ENCODE peak calls at places on chromosomes 16 and 17, in eight cellular contexts. D is foreskin fibroblast, I is heart right ventricle, W is upper lobe of right lung, C is testis, S is PC-3, O is vagina, E is A549. F is an unnamed sample.

GRCh38 chr16:84718-85452 is 6.9 kb downstream of the MPG start:
- DNase-seq in D (peak; percentile 95), I (peak; percentile 76), W (peak; percentile 77), C (no peak), S (peak; percentile 73), O (no peak), E (no peak), F (peak; percentile 81)

GRCh38 chr16:1357906-1358566 is 6.3 kb downstream of the GNPTG start:
- DNase-seq in D (no peak), I (no peak), W (no peak), C (no peak), S (peak; percentile 29), O (no peak), E (no peak), F (no peak)

GRCh38 chr17:38687291-38687690 is 12.5 kb upstream of the EPOP start:
- DNase-seq in D (peak; percentile 70), I (no peak), W (no peak), C (no peak), S (no peak), O (no peak), E (no peak), F (peak; percentile 57)

GRCh38 chr16:15822957-15823356 is 33.9 kb downstream of the MYH11 start:
- DNase-seq in D (no peak), I (no peak), W (peak; percentile 66), C (peak; percentile 69), S (no peak), O (no peak), E (no peak), F (no peak)

GRCh38 chr17:44878627-44879221 is 20.5 kb downstream of the EFTUD2 start:
- DNase-seq in D (peak; percentile 26), I (peak; percentile 49), W (no peak), C (peak; percentile 52), S (peak; percentile 65), O (no peak), E (peak; percentile 80), F (peak; percentile 26)

GRCh38 chr16:1990336-1991134 is 765 bp downstream of the SYNGR3 start:
- DNase-seq in D (no peak), I (no peak), W (no peak), C (no peak), S (no peak), O (no peak), E (no peak), F (no peak)

GRCh38 chr16:88310796-88311605 is 71.8 kb upstream of the ZNF469 start:
- DNase-seq in D (no peak), I (no peak), W (no peak), C (no peak), S (no peak), O (no peak), E (no peak), F (no peak)

GRCh38 chr17:45048795-45049563 is 2.5 kb downstream of the DCAKD start:
- DNase-seq in D (no peak), I (no peak), W (no peak), C (no peak), S (no peak), O (no peak), E (peak; percentile 56), F (no peak)

GRCh38 chr16:1428511-1428910 is 2.4 kb upstream of the PERCC1 start:
- DNase-seq in D (no peak), I (no peak), W (peak; percentile 67), C (no peak), S (no peak), O (no peak), E (peak; percentile 82), F (no peak)

GRCh38 chr17:66691644-66692500 is 143.0 kb upstream of the CACNG5 start:
- DNase-seq in D (peak; percentile 46), I (no peak), W (no peak), C (peak; percentile 70), S (peak; percentile 78), O (peak; percentile 58), E (no peak), F (peak; percentile 28)

GRCh38 chr16:85002643-85003042 is 8.7 kb downstream of the ZDHHC7 start:
- DNase-seq in D (no peak), I (peak; percentile 42), W (peak; percentile 78), C (peak; percentile 38), S (no peak), O (no peak), E (no peak), F (no peak)

GRCh38 chr16:5010576-5011329 is 23.0 kb downstream of the NAGPA start:
- DNase-seq in D (no peak), I (no peak), W (no peak), C (no peak), S (no peak), O (no peak), E (no peak), F (no peak)

GRCh38 chr17:28744104-28744801 is 442 bp downstream of the TRAF4 start:
- DNase-seq in D (no peak), I (no peak), W (peak; percentile 87), C (peak; percentile 72), S (no peak), O (no peak), E (peak; percentile 58), F (no peak)

GRCh38 chr17:17919169-17920107 is 52.8 kb downstream of the TOM1L2 start:
- DNase-seq in D (peak; percentile 68), I (peak; percentile 82), W (peak; percentile 80), C (peak; percentile 74), S (peak; percentile 90), O (no peak), E (peak; percentile 96), F (peak; percentile 68)

GRCh38 chr17:31269597-31269996 is 27.4 kb downstream of the OMG start:
- DNase-seq in D (peak; percentile 96), I (peak; percentile 9), W (no peak), C (no peak), S (peak; percentile 85), O (no peak), E (peak; percentile 27), F (peak; percentile 87)

GRCh38 chr16:71626858-71627213 is 852 bp downstream of the MARVELD3 start:
- DNase-seq in D (no peak), I (no peak), W (peak; percentile 77), C (no peak), S (no peak), O (no peak), E (peak; percentile 45), F (peak; percentile 20)

GRCh38 chr16:56641166-56641565 is 2.7 kb downstream of the MT1A start:
- DNase-seq in D (no peak), I (no peak), W (no peak), C (no peak), S (no peak), O (no peak), E (no peak), F (no peak)

GRCh38 chr16:53528797-53529196 is 25.8 kb upstream of the AKTIP start:
- DNase-seq in D (no peak), I (no peak), W (no peak), C (no peak), S (no peak), O (no peak), E (no peak), F (no peak)

GRCh38 chr17:41334899-41335298 is 15.7 kb downstream of the KRT33A start:
- DNase-seq in D (no peak), I (no peak), W (no peak), C (no peak), S (no peak), O (peak; percentile 64), E (no peak), F (no peak)

GRCh38 chr17:705863-706262 is 8.8 kb downstream of the VPS53 start:
- DNase-seq in D (no peak), I (peak; percentile 54), W (no peak), C (peak; percentile 67), S (no peak), O (no peak), E (no peak), F (no peak)

GRCh38 chr16:14635394-14636145 is 2.8 kb downstream of the BFAR start:
- DNase-seq in D (no peak), I (no peak), W (no peak), C (no peak), S (no peak), O (no peak), E (no peak), F (no peak)

GRCh38 chr16:14641206-14641605 is 8.5 kb downstream of the BFAR start:
- DNase-seq in D (no peak), I (no peak), W (no peak), C (no peak), S (no peak), O (no peak), E (no peak), F (no peak)

GRCh38 chr16:14641877-14642276 is 9.1 kb downstream of the BFAR start:
- DNase-seq in D (no peak), I (no peak), W (no peak), C (no peak), S (no peak), O (no peak), E (no peak), F (no peak)

GRCh38 chr16:14640538-14640937 is 7.8 kb downstream of the BFAR start:
- DNase-seq in D (no peak), I (no peak), W (no peak), C (no peak), S (no peak), O (no peak), E (no peak), F (no peak)
- H3K4me3 ChIP-seq in D (no peak overlapping the region), I (no peak overlapping the region), W (no peak overlapping the region), C (no peak overlapping the region), S (no peak overlapping the region), O (no peak overlapping the region), E (no peak overlapping the region), F (no peak overlapping the region)

GRCh38 chr16:17211797-17212196 is 259.0 kb downstream of the XYLT1 start:
- DNase-seq in D (no peak), I (no peak), W (no peak), C (no peak), S (no peak), O (no peak), E (no peak), F (no peak)
- TF ChIP-seq CTCF in D (no peak), I (peak; percentile 10), W (peak; percentile 25), C (no peak), S (no peak), O (no peak), E (no peak), F (no peak)

GRCh38 chr17:58317421-58318064 is 11.1 kb downstream of the TSPOAP1 start:
- DNase-seq in D (peak; percentile 32), I (no peak), W (peak; percentile 60), C (peak; percentile 66), S (peak; percentile 95), O (no peak), E (peak; percentile 92), F (peak; percentile 85)
- H3K4me3 ChIP-seq in D (no peak overlapping the region), I (no peak overlapping the region), W (no peak overlapping the region), C (no peak overlapping the region), S (no peak overlapping the region), O (no peak overlapping the region), E (no peak overlapping the region), F (no peak overlapping the region)

DNA sequence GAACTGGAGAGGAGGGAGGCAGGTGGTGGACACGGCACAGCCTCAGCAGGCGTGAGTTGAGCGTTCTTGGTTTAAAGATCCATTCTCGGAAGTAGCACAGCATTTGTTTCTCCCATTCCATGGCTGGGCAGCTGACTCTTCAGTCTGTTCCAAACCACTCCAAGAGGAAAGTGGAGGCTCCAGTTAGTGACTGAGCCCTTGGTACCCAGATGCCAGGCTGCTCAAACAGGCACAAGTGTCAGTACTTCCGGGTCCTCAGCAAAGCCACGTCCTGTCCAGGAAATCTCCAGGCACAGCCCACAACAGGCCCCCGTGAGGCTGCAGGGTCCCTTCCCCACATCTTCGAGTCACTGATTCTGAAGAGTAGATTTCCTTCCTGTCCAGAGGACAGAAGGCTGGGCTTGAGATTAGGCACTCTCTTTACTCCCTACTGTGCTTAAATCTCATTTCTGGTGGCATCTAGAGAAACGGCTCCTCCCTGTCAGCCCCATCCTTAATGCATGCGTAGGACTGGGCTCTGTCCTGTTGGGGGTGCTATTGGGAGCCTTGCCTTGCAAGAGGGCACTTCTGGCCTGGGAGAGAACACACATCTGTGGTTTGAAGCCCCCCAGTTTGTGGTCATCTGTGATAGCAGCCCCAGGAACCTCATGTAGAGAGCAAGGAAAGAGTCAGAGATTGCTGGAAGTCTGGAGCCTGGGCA is 39.7 kb upstream of the NAT9 start:
- DNase-seq in D (no peak), I (no peak), W (no peak), C (no peak), S (no peak), O (no peak), E (no peak), F (no peak)
- TF ChIP-seq CTCF in D (no peak), I (peak; percentile 6), W (no peak), C (no peak), S (peak; percentile 50), O (no peak), E (no peak), F (peak; percentile 9)